ENCODE peak calls at places on chromosome 15, in four cellular contexts. Z, P, S and N are unnamed samples. For H3K27me3, the result is how much of the 10 kb centered on the place peaks cover.

GRCh38 chr15:38090648-38091047 is 156.2 kb downstream of the TMCO5A start:
- DNase-seq in Z (no peak), P (no peak), S (no peak), N (no peak)

GRCh38 chr15:64558460-64559179 is 98.2 kb downstream of the ZNF609 start:
- DNase-seq in Z (no peak), P (no peak), S (no peak), N (no peak)

GRCh38 chr15:37517506-37517905 is 416.9 kb upstream of the TMCO5A start:
- DNase-seq in Z (no peak), P (no peak), S (no peak), N (no peak)

GRCh38 chr15:48861813-48862431 is 16.0 kb upstream of the EID1 start:
- DNase-seq in Z (peak), P (no peak), S (no peak), N (peak)

GRCh38 chr15:74962219-74962618 is 5.6 kb upstream of the RPP25 start:
- DNase-seq in Z (no peak), P (no peak), S (no peak), N (no peak)

GRCh38 chr15:72227720-72228119 is 3.3 kb downstream of the PKM start:
- DNase-seq in Z (no peak), P (no peak), S (no peak), N (no peak)

GRCh38 chr15:85858586-85859375 is 64.1 kb upstream of the KLHL25 start:
- DNase-seq in Z (peak), P (no peak), S (peak), N (peak)

GRCh38 chr15:31974855-31975421 is 55.4 kb upstream of the CHRNA7 start:
- DNase-seq in Z (peak), P (no peak), S (no peak), N (peak)

DNA sequence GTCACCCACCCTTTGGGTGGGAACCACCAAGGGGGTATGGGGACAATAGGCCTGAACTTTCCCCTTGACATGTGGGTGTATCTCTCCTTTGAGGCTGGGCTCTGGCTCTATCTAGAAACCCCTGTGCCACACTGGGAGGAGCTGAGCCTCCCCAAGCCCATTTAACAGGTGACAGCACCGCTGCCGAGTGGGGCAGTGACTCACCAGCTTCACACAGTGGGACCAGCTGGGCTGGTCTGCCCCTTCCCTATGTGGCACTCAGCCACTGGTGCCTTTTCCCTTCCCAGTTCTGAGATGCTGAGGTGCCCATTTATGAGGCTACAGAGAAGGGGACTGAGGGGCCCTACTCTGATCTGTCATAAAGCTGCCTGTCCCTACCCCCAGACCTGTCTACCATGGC is 5.1 kb downstream of the PSTPIP1 start:
- DNase-seq in Z (no peak), P (no peak), S (no peak), N (no peak)
- TF ChIP-seq SUZ12 in Z (no peak), P (no peak), S (no peak), N (no peak)

GRCh38 chr15:96334705-96335428 is 4.4 kb downstream of the NR2F2 start:
- DNase-seq in Z (no peak), P (no peak), S (no peak), N (no peak)
- H3K27me3 ChIP-seq in Z (under half), P (under half), S (half or more), N (half or more)

GRCh38 chr15:98150531-98150930 is 190.0 kb downstream of the ARRDC4 start:
- DNase-seq in Z (no peak), P (no peak), S (no peak), N (no peak)
- TF ChIP-seq SUZ12 in Z (no peak), P (no peak), S (no peak), N (no peak)

GRCh38 chr15:60397772-60398445 is at the start of gene ANXA2:
- DNase-seq in Z (no peak), P (no peak), S (no peak), N (no peak)
- H3K27me3 ChIP-seq in Z (under half), P (under half), S (under half), N (under half)

GRCh38 chr15:45287400-45287799 is 35.4 kb downstream of the SLC28A2 start:
- DNase-seq in Z (no peak), P (no peak), S (no peak), N (no peak)

GRCh38 chr15:45288947-45289346 is 36.9 kb downstream of the SLC28A2 start:
- DNase-seq in Z (no peak), P (no peak), S (no peak), N (no peak)

GRCh38 chr15:45291822-45292582 is 40.0 kb downstream of the SLC28A2 start:
- DNase-seq in Z (no peak), P (no peak), S (no peak), N (no peak)
- TF ChIP-seq SUZ12 in Z (no peak), P (no peak), S (no peak), N (no peak)

GRCh38 chr15:68557469-68558317 is 21.1 kb upstream of the CORO2B start:
- DNase-seq in Z (no peak), P (no peak), S (no peak), N (no peak)
- H3K27me3 ChIP-seq in Z (under half), P (under half), S (under half), N (under half)